ENCODE peak calls at places on chromosomes 13 and 19, in four cellular contexts. One of them, this sample, is unnamed. For H3K4me1, the result is how much of the 10 kb centered on the place peaks cover.

GRCh38 chr13:70747305-70747704 is 639.1 kb upstream of the KLHL1 start:
- DNase-seq in GM23248: no peak
- DNase-seq in right atrium auricular region: no peak
- DNase-seq in uterus: no peak
- DNase-seq in this sample: no peak

GRCh38 chr19:54420383-54421168 is 5.3 kb downstream of the TTYH1 start:
- DNase-seq in uterus: no peak
- DNase-seq in GM23248: no peak
- DNase-seq in right atrium auricular region: no peak
- DNase-seq in this sample: no peak

GRCh38 chr13:97249093-97249787 is 27.1 kb downstream of the MBNL2 start:
- DNase-seq in GM23248: no peak
- DNase-seq in uterus: no peak
- DNase-seq in right atrium auricular region: no peak
- DNase-seq in this sample: no peak

GRCh38 chr19:36108684-36109083 is 2.3 kb upstream of the OVOL3 start:
- DNase-seq in uterus: no peak
- DNase-seq in GM23248: no peak
- DNase-seq in right atrium auricular region: no peak
- DNase-seq in this sample: no peak

GRCh38 chr19:46946611-46947238 is 72.9 kb upstream of the NPAS1 start:
- DNase-seq in right atrium auricular region: no peak
- DNase-seq in GM23248: no peak
- DNase-seq in uterus: no peak
- DNase-seq in this sample: no peak

GRCh38 chr13:109910131-109910530 is 123.7 kb upstream of the IRS2 start:
- DNase-seq in right atrium auricular region: no peak
- DNase-seq in uterus: no peak
- DNase-seq in GM23248: no peak
- DNase-seq in this sample: no peak

GRCh38 chr19:48813123-48813911 is 2.5 kb upstream of the BCAT2 start:
- DNase-seq in GM23248: no peak
- DNase-seq in right atrium auricular region: no peak
- DNase-seq in uterus: no peak
- DNase-seq in this sample: no peak

GRCh38 chr19:42468273-42468796 is 25.6 kb upstream of the CXCL17 start:
- DNase-seq in right atrium auricular region: no peak
- DNase-seq in uterus: no peak
- DNase-seq in GM23248: peak
- DNase-seq in this sample: no peak

GRCh38 chr19:15180451-15181390 is 20.1 kb downstream of the NOTCH3 start:
- DNase-seq in uterus: no peak
- DNase-seq in right atrium auricular region: no peak
- DNase-seq in GM23248: peak
- DNase-seq in this sample: no peak

GRCh38 chr19:53868091-53868891 is 608 bp downstream of the MYADM start:
- DNase-seq in uterus: peak
- DNase-seq in right atrium auricular region: peak
- DNase-seq in GM23248: peak
- DNase-seq in this sample: no peak

GRCh38 chr13:61286148-61286745 is 129.4 kb downstream of the PCDH20 start:
- DNase-seq in right atrium auricular region: no peak
- DNase-seq in GM23248: no peak
- DNase-seq in uterus: no peak
- DNase-seq in this sample: no peak

GRCh38 chr19:8306235-8307054 is 1.7 kb downstream of the CD320 start:
- DNase-seq in right atrium auricular region: peak
- DNase-seq in GM23248: no peak
- DNase-seq in uterus: peak
- DNase-seq in this sample: no peak

GRCh38 chr19:54478677-54479266 is 5.7 kb upstream of the CDC42EP5 start:
- DNase-seq in right atrium auricular region: no peak
- DNase-seq in GM23248: peak
- DNase-seq in uterus: no peak
- DNase-seq in this sample: no peak

GRCh38 chr13:95254341-95254740 is 46.9 kb downstream of the ABCC4 start:
- DNase-seq in uterus: no peak
- DNase-seq in right atrium auricular region: no peak
- DNase-seq in GM23248: peak
- DNase-seq in this sample: no peak

GRCh38 chr19:33797821-33798633 is 1.4 kb downstream of the KCTD15 start:
- DNase-seq in GM23248: peak
- DNase-seq in right atrium auricular region: no peak
- DNase-seq in uterus: peak
- DNase-seq in this sample: no peak

GRCh38 chr13:44231786-44232516 is 141.7 kb upstream of the SERP2 start:
- DNase-seq in right atrium auricular region: peak
- DNase-seq in GM23248: peak
- DNase-seq in uterus: peak
- DNase-seq in this sample: no peak

GRCh38 chr13:111219306-111219705 is 101.1 kb upstream of the TEX29 start:
- DNase-seq in right atrium auricular region: peak
- DNase-seq in uterus: no peak
- DNase-seq in GM23248: peak
- DNase-seq in this sample: no peak

GRCh38 chr13:76889254-76889653 is 3.0 kb upstream of the KCTD12 start:
- DNase-seq in GM23248: no peak
- DNase-seq in right atrium auricular region: no peak
- DNase-seq in uterus: no peak
- DNase-seq in this sample: no peak

GRCh38 chr19:34309368-34310138 is 55.2 kb downstream of the GARRE1 start:
- DNase-seq in uterus: no peak
- DNase-seq in right atrium auricular region: no peak
- DNase-seq in GM23248: no peak
- DNase-seq in this sample: no peak

GRCh38 chr19:19464339-19465098 is 50.8 kb downstream of the TSSK6 start:
- DNase-seq in uterus: no peak
- DNase-seq in GM23248: peak
- DNase-seq in right atrium auricular region: no peak
- DNase-seq in this sample: no peak

GRCh38 chr13:50651916-50652315 is 191.6 kb downstream of the DLEU7 start:
- DNase-seq in GM23248: no peak
- DNase-seq in right atrium auricular region: no peak
- DNase-seq in uterus: no peak
- DNase-seq in this sample: no peak

GRCh38 chr13:99273128-99273527 is 14.9 kb upstream of the GPR18 start:
- DNase-seq in right atrium auricular region: no peak
- DNase-seq in uterus: no peak
- DNase-seq in GM23248: no peak
- DNase-seq in this sample: no peak

GRCh38 chr19:46365561-46365960 is 18.7 kb downstream of the PPP5C start:
- DNase-seq in uterus: no peak
- DNase-seq in right atrium auricular region: no peak
- DNase-seq in GM23248: no peak
- DNase-seq in this sample: no peak

GRCh38 chr19:54517483-54517882 is 14.9 kb downstream of the LAIR2 start:
- DNase-seq in uterus: no peak
- DNase-seq in GM23248: peak
- DNase-seq in right atrium auricular region: no peak
- DNase-seq in this sample: no peak

GRCh38 chr13:85141425-85141824 is 657.8 kb downstream of the SLITRK6 start:
- DNase-seq in GM23248: no peak
- DNase-seq in uterus: no peak
- DNase-seq in right atrium auricular region: no peak
- DNase-seq in this sample: no peak

GRCh38 chr19:34577531-34578101 is 96.1 kb downstream of the WTIP start:
- DNase-seq in uterus: no peak
- DNase-seq in GM23248: peak
- DNase-seq in right atrium auricular region: no peak
- DNase-seq in this sample: peak

GRCh38 chr19:42225718-42226292 is 5.7 kb downstream of the ZNF526 start:
- DNase-seq in right atrium auricular region: no peak
- DNase-seq in GM23248: no peak
- DNase-seq in uterus: no peak
- DNase-seq in this sample: no peak

GRCh38 chr13:47175172-47175806 is 278.4 kb upstream of the HTR2A start:
- DNase-seq in uterus: no peak
- DNase-seq in GM23248: peak
- DNase-seq in right atrium auricular region: no peak
- DNase-seq in this sample: no peak

GRCh38 chr19:13849991-13850909 is 26.7 kb upstream of the NANOS3 start:
- DNase-seq in GM23248: peak
- DNase-seq in right atrium auricular region: peak
- DNase-seq in uterus: peak
- DNase-seq in this sample: no peak

GRCh38 chr13:48184260-48184659 is 48.7 kb upstream of the ITM2B start:
- DNase-seq in GM23248: no peak
- DNase-seq in right atrium auricular region: no peak
- DNase-seq in uterus: no peak
- DNase-seq in this sample: no peak

GRCh38 chr19:12783849-12784393 is 7.4 kb upstream of the JUNB start:
- DNase-seq in uterus: no peak
- DNase-seq in right atrium auricular region: peak
- DNase-seq in GM23248: no peak
- DNase-seq in this sample: no peak
- H3K4me1 ChIP-seq in uterus: under half
- H3K4me1 ChIP-seq in right atrium auricular region: half or more
- H3K4me1 ChIP-seq in GM23248: under half
- H3K4me1 ChIP-seq in this sample: half or more

DNA sequence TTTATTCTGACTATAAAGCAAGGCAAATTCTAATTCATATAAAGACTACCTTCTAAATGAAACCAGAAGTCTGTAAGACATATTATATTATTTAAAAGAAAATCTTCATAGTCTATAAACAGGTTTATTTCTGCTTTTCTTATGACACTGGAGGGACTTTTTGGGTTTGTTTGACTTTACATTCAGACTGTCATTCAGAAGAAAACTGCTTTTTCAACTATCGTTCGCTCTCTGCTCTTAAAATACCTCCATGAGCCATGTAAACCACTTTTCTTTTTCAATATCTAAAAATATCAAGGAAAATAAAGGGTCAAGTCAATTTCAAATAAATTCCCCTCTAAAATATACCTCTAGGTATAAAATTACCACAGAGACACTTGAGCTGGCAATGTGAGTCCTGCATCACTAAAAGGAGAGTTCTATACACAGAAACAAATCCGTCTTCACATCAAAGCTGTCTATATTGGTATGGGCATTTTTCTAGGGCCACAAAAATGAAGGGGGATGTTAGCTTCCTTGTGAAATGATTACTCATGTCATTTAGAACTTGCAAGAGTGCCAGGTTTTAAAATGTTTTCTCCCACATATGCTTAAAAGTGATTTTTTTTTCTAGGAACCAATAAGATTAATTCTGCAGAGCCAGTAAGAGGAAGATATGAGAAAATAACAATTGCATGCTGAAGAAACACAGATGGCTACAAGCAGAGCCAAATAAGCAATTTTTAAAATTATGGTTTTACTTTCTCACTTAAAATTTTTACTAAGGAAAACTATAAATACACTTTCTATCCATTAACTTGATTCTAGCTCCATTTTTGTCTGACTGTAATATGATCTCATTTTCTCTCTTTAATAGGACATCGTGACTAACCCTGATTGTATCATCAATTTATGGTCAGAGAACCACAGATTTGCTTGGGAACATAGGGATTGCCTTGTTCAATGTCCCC is 181.8 kb downstream of the TBC1D4 start:
- DNase-seq in uterus: no peak
- DNase-seq in right atrium auricular region: no peak
- DNase-seq in GM23248: peak
- DNase-seq in this sample: no peak
- H3K4me1 ChIP-seq in uterus: under half
- H3K4me1 ChIP-seq in right atrium auricular region: under half
- H3K4me1 ChIP-seq in GM23248: under half
- H3K4me1 ChIP-seq in this sample: under half

GRCh38 chr19:2171349-2172145 is 7.8 kb downstream of the DOT1L start:
- DNase-seq in uterus: no peak
- DNase-seq in GM23248: no peak
- DNase-seq in right atrium auricular region: no peak
- DNase-seq in this sample: no peak
- H3K4me1 ChIP-seq in uterus: under half
- H3K4me1 ChIP-seq in GM23248: under half
- H3K4me1 ChIP-seq in right atrium auricular region: half or more
- H3K4me1 ChIP-seq in this sample: half or more

DNA sequence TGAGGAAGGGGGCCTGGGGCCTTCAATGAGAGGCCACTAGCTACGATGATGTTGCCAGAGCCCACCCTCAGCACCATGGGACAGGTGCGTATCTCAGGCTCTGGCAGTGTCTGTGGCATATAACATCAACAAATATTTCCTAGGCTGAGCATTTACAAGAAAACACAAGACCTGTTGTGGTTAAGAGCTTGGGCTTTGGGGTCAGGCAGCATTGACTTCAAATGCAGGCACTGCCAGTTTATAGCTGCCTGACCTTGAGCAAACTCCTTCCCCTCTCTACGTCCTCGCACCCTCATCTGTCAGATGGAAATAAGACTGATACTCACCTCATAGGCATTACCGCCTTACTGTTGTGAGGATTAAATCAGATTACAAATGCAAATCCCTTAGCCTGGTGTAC is 156.0 kb downstream of the KATNAL1 start:
- DNase-seq in GM23248: no peak
- DNase-seq in right atrium auricular region: no peak
- DNase-seq in uterus: no peak
- DNase-seq in this sample: no peak
- H3K4me1 ChIP-seq in GM23248: under half
- H3K4me1 ChIP-seq in right atrium auricular region: under half
- H3K4me1 ChIP-seq in uterus: under half
- H3K4me1 ChIP-seq in this sample: under half

GRCh38 chr19:16588824-16589577 is 16.8 kb upstream of the SLC35E1 start:
- DNase-seq in right atrium auricular region: no peak
- DNase-seq in uterus: no peak
- DNase-seq in GM23248: no peak
- DNase-seq in this sample: no peak
- H3K4me1 ChIP-seq in right atrium auricular region: half or more
- H3K4me1 ChIP-seq in uterus: under half
- H3K4me1 ChIP-seq in GM23248: under half
- H3K4me1 ChIP-seq in this sample: half or more

GRCh38 chr13:112765734-112766133 is 75.9 kb downstream of the ATP11A start:
- DNase-seq in uterus: no peak
- DNase-seq in GM23248: no peak
- DNase-seq in right atrium auricular region: no peak
- DNase-seq in this sample: no peak
- H3K4me1 ChIP-seq in uterus: under half
- H3K4me1 ChIP-seq in GM23248: under half
- H3K4me1 ChIP-seq in right atrium auricular region: under half
- H3K4me1 ChIP-seq in this sample: under half